ENCODE peak calls at places on chromosomes 6 and 20, in five cellular contexts. K is SK-N-SH, U is GM12878, Y is HepG2, W is K562. O is an unnamed sample.

GRCh38 chr6:139764498-139764986 is 390.1 kb upstream of the CITED2 start:
- DNase-seq in K (no peak), U (peak), Y (peak), W (peak), O (peak)

GRCh38 chr6:7879980-7880717 is 30.4 kb downstream of the TXNDC5 start:
- DNase-seq in K (no peak), U (no peak), Y (no peak), W (no peak), O (no peak)

GRCh38 chr6:42368156-42368555 is 83.6 kb downstream of the TRERF1 start:
- DNase-seq in K (no peak), U (no peak), Y (no peak), W (peak), O (no peak)

GRCh38 chr6:15879372-15880261 is 216.8 kb upstream of the DTNBP1 start:
- DNase-seq in K (peak), U (no peak), Y (no peak), W (peak), O (no peak)

GRCh38 chr20:9143926-9144325 is 75.0 kb downstream of the PLCB4 start:
- DNase-seq in K (no peak), U (no peak), Y (no peak), W (no peak), O (no peak)

GRCh38 chr6:169396554-169397163 is 143.0 kb upstream of the THBS2 start:
- DNase-seq in K (no peak), U (no peak), Y (no peak), W (no peak), O (no peak)

GRCh38 chr6:52724041-52724405 is 39.3 kb downstream of the GSTA2 start:
- DNase-seq in K (no peak), U (no peak), Y (no peak), W (no peak), O (no peak)

GRCh38 chr6:6614965-6615304 is 26.4 kb downstream of the LY86 start:
- DNase-seq in K (no peak), U (no peak), Y (no peak), W (no peak), O (no peak)

GRCh38 chr20:62716198-62716940 is 7.7 kb downstream of the NTSR1 start:
- DNase-seq in K (no peak), U (no peak), Y (no peak), W (no peak), O (no peak)

GRCh38 chr20:48789781-48790544 is 37.8 kb downstream of the PREX1 start:
- DNase-seq in K (no peak), U (no peak), Y (no peak), W (no peak), O (no peak)
- TF ChIP-seq ZBTB33 in K (no peak), U (no peak), Y (no peak), W (no peak), O (no peak)

GRCh38 chr20:32464401-32465091 is 106.4 kb downstream of the ASXL1 start:
- DNase-seq in K (no peak), U (no peak), Y (no peak), W (no peak), O (no peak)
- TF ChIP-seq ZBTB33 in K (no peak), U (no peak), Y (no peak), W (no peak), O (no peak)

GRCh38 chr6:70705772-70706171 is 38.1 kb downstream of the SMAP1 start:
- DNase-seq in K (no peak), U (no peak), Y (no peak), W (no peak), O (no peak)

GRCh38 chr6:70708448-70708847 is 40.8 kb downstream of the SMAP1 start:
- DNase-seq in K (no peak), U (no peak), Y (no peak), W (no peak), O (no peak)

GRCh38 chr6:70707893-70708292 is 40.2 kb downstream of the SMAP1 start:
- DNase-seq in K (no peak), U (no peak), Y (no peak), W (no peak), O (no peak)

GRCh38 chr6:70706491-70707123 is 38.9 kb downstream of the SMAP1 start:
- DNase-seq in K (peak), U (no peak), Y (peak), W (no peak), O (peak)

DNA sequence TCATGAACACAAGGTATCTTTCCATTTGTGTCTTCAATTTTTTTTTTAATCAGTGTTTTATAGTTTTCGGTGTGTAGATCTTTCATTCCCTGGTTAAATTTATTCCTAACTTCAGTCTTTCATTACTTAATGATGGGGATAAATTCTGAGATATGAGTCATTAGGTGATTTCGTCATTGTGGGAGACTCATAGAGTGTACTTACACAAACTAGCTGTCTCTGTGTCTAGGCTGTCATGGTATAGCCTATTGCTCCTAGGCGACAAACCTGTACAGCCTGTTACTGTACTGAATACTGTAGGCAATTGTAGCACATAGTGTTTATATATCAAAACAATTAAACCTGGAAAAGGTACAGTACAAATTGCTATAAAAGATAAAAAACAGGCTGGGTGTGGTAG is 42.1 kb downstream of the SMAP1 start:
- DNase-seq in K (no peak), U (no peak), Y (peak), W (no peak), O (no peak)
- TF ChIP-seq ZBTB33 in K (no peak), U (no peak), Y (no peak), W (no peak), O (no peak)

DNA sequence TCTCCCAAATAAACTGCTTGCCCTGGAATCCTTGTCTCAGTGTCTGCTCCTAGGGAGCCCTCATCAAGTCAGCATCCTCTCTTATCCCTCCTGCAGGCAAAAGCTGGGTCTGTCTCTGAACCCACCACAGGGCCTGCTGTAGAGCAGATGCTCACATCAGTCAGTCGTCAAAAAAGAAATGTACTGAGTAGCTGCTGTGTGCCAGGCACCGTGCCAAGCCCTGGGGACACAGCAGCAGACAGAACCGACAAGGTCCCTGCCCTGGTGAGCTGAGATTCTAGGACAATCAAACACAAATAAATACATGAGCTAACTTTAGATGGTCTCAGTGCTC is 68.5 kb downstream of the EYA2 start:
- DNase-seq in K (peak), U (no peak), Y (no peak), W (no peak), O (no peak)
- TF ChIP-seq ZBTB33 in K (no peak), U (no peak), Y (no peak), W (no peak), O (no peak)

GRCh38 chr6:140977425-140977824 is 1155.3 kb upstream of the GJE1 start:
- DNase-seq in K (no peak), U (no peak), Y (no peak), W (no peak), O (no peak)
- TF ChIP-seq ZBTB33 in K (no peak), U (no peak), Y (no peak), W (no peak), O (no peak)

GRCh38 chr20:23643665-23644064 is 5.9 kb upstream of the CST3 start:
- DNase-seq in K (no peak), U (no peak), Y (no peak), W (no peak), O (no peak)

GRCh38 chr20:23644159-23644558 is 6.4 kb upstream of the CST3 start:
- DNase-seq in K (no peak), U (no peak), Y (no peak), W (no peak), O (no peak)

GRCh38 chr20:23640018-23640872 is 2.5 kb upstream of the CST3 start:
- DNase-seq in K (no peak), U (no peak), Y (no peak), W (no peak), O (no peak)

GRCh38 chr20:23640873-23641667 is 3.3 kb upstream of the CST3 start:
- DNase-seq in K (no peak), U (no peak), Y (peak), W (no peak), O (no peak)

DNA sequence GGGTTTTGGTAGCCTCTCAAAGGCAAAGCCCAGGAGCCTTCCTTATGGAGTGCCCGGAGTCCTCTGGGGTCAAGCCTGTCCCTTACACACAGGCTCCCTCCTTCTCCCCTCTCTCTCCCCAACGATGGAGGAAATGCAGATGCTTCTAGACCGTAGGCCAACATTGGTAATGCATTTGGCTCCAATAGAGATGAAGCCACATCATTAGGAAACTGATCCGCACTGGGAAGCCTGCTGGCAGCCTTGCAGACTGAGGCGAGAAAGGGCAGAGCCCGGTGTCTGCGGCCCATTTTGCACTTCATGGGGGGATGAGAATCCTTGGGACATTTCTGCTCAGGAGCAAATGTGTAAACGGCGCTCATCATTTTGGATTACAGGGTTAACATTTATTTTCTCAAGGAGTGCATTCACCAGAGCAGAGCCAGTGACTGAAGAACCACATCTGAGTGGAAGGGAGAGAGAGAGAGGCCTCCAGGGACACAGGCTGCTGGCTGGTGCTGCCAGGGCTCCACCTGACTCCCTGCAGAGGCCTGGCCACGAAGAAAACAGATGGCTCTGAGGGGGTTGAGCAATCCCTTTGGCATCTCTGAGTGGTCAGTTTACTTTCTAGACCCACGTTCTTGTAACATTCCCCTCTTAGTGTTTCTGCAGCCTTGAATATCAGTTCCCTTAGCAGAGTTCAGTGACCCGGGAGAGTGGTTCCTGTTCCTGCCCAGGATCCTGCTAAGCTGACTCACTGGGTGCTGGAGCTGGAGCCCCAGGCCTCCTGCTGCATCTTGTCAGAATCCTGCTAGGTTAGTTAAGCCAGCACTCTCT is 4.4 kb upstream of the CST3 start:
- DNase-seq in K (no peak), U (no peak), Y (no peak), W (no peak), O (no peak)
- TF ChIP-seq ZBTB33 in K (no peak), U (no peak), Y (no peak), W (no peak), O (no peak)

DNA sequence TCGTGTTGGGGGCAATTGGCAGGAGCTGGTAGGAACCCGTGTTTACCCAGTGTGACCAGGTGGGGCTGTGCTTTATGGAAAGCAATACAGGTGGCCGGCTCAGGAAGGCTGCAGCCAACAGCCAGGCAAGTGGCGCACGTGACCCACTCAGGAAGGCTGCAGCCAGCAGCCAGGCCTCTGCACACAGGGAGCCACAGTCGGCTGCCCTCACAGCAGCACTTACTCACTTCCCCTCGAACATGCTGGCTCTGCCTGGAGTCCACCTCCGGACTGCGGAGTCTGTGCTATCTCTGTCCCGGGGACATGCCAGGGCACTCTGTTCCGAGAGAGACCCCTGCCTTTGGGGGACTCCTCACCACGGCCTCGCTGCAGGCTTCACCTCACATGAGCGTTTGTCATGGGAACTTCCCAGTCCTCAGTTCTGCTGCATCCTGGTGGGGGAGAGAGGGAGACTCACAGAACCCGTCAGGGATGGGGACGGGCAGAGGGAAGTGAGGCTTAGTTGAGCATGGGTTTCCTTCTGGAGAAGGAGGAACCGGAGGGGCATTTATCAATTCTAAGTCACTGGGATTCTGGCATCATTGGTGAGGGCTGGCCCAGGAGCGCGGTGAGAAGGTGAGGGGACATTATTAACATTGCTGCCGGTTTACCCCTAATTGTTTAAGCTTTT is 76.8 kb downstream of the TTLL2 start:
- DNase-seq in K (no peak), U (no peak), Y (no peak), W (no peak), O (no peak)
- TF ChIP-seq ZBTB33 in K (no peak), U (no peak), Y (no peak), W (no peak), O (no peak)

DNA sequence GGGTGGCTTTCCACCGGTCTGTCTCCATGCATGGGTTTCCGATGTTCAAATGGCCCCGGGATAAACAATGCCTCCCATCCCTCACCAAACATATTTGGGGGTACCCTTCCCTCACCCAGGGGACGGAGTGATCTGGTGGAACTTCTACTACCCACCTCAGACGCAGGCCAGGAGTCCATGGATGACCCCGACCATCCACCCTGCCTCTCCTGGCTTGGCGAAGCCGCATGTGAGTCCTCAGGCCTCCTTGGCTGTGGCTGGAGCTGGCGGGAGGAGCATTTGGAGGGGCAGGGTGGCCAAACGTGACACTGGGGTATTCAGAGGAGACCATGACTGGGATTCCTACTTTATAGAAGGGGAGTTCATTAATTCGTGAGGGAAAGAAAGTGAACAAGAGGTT is 45.9 kb upstream of the FRMD1 start:
- DNase-seq in K (no peak), U (no peak), Y (no peak), W (no peak), O (no peak)
- TF ChIP-seq ZBTB33 in K (no peak), U (no peak), Y (no peak), W (no peak), O (no peak)

DNA sequence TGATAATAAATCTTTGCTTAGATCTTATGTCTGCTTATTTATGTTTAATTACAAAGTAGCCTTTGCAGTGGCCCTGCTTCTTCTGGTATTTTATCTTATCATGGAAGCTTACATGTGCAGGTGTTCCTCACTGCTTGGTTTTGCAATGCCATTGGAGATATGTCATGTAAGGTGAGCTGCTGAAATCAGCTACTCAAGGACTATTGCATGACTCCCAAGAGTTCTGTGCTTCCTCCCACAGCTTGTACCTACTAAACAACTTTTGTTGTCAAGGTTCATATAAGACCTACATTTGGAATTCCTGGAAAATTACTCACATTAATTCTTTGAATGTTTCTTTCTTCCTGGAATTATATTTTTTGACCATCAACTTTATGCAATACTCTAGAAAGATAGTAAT is 427.6 kb upstream of the HSF2 start:
- DNase-seq in K (no peak), U (no peak), Y (no peak), W (no peak), O (no peak)
- TF ChIP-seq ZBTB33 in K (no peak), U (no peak), Y (no peak), W (no peak), O (no peak)